ENCODE peak calls at places on chromosome 1, in eight cellular contexts. A, J, M, V, T, F, S and G are unnamed samples.

GRCh38 chr1:221488531-221488930 is 253.4 kb downstream of the DUSP10 start:
- DNase-seq in M (no peak), J (no peak), T (no peak), F (no peak), V (no peak), S (no peak), A (no peak), G (no peak)

GRCh38 chr1:203744008-203744972 is 20.7 kb upstream of the LAX1 start:
- DNase-seq in S (peak), J (no peak), M (peak), F (peak), V (peak), A (peak), T (no peak), G (peak)

GRCh38 chr1:206012086-206012859 is 9.1 kb upstream of the RAB7B start:
- DNase-seq in J (no peak), V (no peak), A (peak), T (no peak), F (no peak), M (no peak), S (peak), G (no peak)

GRCh38 chr1:119112244-119112643 is 28.2 kb downstream of the WARS2 start:
- DNase-seq in M (no peak), A (no peak), F (no peak), S (no peak), T (no peak), V (no peak), J (no peak), G (no peak)

GRCh38 chr1:87292684-87293493 is 35.8 kb upstream of the LMO4 start:
- DNase-seq in J (peak), T (peak), M (no peak), S (peak), F (no peak), A (peak), V (peak), G (peak)

GRCh38 chr1:45503462-45504360 is 3.6 kb downstream of the MMACHC start:
- DNase-seq in J (no peak), A (no peak), F (no peak), M (no peak), T (no peak), S (no peak), V (no peak), G (no peak)

GRCh38 chr1:224168859-224169380 is 14.1 kb upstream of the DEGS1 start:
- DNase-seq in V (peak), M (no peak), J (peak), A (peak), F (no peak), S (no peak), T (peak), G (peak)

GRCh38 chr1:152977614-152978013 is 6.3 kb upstream of the SPRR1A start:
- DNase-seq in J (no peak), V (no peak), T (no peak), A (no peak), S (no peak), M (no peak), F (no peak), G (no peak)

GRCh38 chr1:207221934-207222351 is 99.5 kb upstream of the CD55 start:
- DNase-seq in T (no peak), M (no peak), F (no peak), A (no peak), V (peak), J (no peak), S (no peak), G (no peak)